ENCODE peak calls at places on chromosomes 13 and 19, in nine cellular contexts. S is A549, V is lung, N is left ventricle myocardium inferior, X is IMR-90, C is tibial artery, M is thoracic aorta, B is PC-9, Z is heart left ventricle. Y is an unnamed sample. For H3K4me1, the result is how much of the 10 kb centered on the place peaks cover.

GRCh38 chr13:69199664-69200063 is 908.0 kb upstream of the ATXN8OS start:
- DNase-seq in M (no peak), C (no peak), V (no peak), X (no peak), S (no peak), N (no peak), B (no peak), Z (no peak), Y (no peak)

GRCh38 chr13:111051656-111052232 is 63.4 kb upstream of the ARHGEF7 start:
- DNase-seq in X (no peak), Z (no peak), C (no peak), S (no peak), V (peak), B (no peak), M (no peak), N (no peak), Y (no peak)

GRCh38 chr19:56671613-56671994 is at the start of gene ZNF835:
- DNase-seq in N (peak), C (peak), M (peak), B (no peak), V (peak), Z (peak), X (no peak), S (no peak), Y (peak)

GRCh38 chr19:50657222-50657669 is 8.0 kb downstream of the C19orf81 start:
- DNase-seq in Z (no peak), V (no peak), B (no peak), C (no peak), X (no peak), S (no peak), N (no peak), M (no peak), Y (no peak)

GRCh38 chr19:34316741-34317241 is 48.2 kb upstream of the GPI start:
- DNase-seq in Z (no peak), C (no peak), M (no peak), X (peak), V (no peak), S (peak), B (peak), N (no peak), Y (no peak)

GRCh38 chr19:18764591-18765051 is 26.5 kb downstream of the COMP start:
- DNase-seq in M (no peak), S (no peak), C (no peak), N (no peak), V (no peak), Z (no peak), X (no peak), B (peak), Y (no peak)

GRCh38 chr13:89694471-89694870 is 1653.0 kb upstream of the MIR17HG start:
- DNase-seq in B (no peak), N (no peak), X (no peak), C (no peak), V (no peak), Z (no peak), M (no peak), S (no peak), Y (no peak)

GRCh38 chr19:14516048-14516534 is 2.1 kb downstream of the DNAJB1 start:
- DNase-seq in S (no peak), Z (no peak), C (no peak), N (no peak), B (no peak), X (no peak), V (no peak), M (no peak), Y (no peak)

GRCh38 chr13:42835012-42835411 is 53.6 kb downstream of the FAM216B start:
- DNase-seq in X (no peak), V (no peak), Z (no peak), N (no peak), S (no peak), B (no peak), M (no peak), C (no peak), Y (no peak)

GRCh38 chr19:56841194-56841546 is 644 bp upstream of the PEG3 start:
- DNase-seq in M (no peak), S (no peak), C (no peak), V (no peak), B (no peak), Z (no peak), N (no peak), X (no peak), Y (no peak)

GRCh38 chr19:39154626-39155100 is 29.1 kb downstream of the PAK4 start:
- DNase-seq in B (peak), C (no peak), X (no peak), S (peak), V (peak), N (no peak), Z (no peak), M (no peak), Y (no peak)

GRCh38 chr13:79604752-79605151 is 123.8 kb downstream of the NDFIP2 start:
- DNase-seq in M (no peak), N (no peak), V (no peak), C (no peak), X (no peak), Z (no peak), S (no peak), B (no peak), Y (no peak)

DNA sequence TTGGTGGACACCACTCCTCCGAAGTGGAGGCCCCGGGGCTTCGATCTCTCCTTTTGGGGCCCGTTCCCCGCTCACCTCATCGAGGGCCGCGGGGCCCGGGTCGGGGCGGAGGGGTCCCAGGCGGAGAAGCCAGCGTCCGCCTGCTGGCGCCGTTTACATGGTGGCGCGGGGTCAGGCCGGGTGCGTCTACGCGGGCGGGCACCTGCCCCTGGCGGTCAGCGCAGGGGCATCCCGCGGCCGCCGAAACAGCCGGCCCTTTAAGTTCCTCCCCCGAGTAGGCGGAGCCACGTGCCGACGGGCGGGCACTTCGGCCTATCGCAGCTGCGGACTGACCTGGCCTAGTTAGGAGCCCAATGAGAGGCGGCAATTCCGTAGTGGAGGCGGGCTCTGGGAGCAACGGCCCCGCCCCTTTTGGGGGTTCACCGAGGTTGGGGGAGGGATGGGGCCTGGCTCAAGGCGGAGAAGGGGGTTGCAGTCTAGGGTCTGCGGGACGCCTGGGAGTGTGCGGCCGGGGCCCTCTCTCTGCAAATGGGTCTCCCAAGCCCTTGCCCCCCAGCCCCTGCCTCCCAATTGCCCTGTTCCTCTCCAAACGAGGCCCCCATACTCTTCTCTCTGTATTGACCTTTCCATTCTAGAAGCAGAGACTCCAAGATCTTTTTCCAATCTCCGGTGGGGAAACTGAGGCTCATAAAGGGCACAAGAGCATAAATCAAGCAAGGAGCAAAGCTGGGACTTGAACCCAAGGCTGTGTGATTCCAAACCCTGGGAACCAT is at the start of gene ABHD8:
- DNase-seq in V (peak), M (peak), Z (peak), C (peak), S (peak), X (peak), N (peak), B (peak), Y (peak)
- H3K4me1 ChIP-seq in V (under half), M (under half), Z (under half), C (under half), S (under half), X (under half), N (half or more), B (under half), Y (under half)

GRCh38 chr19:48171584-48172170 is 1.2 kb downstream of the ZSWIM9 start:
- DNase-seq in C (no peak), M (no peak), Z (no peak), S (no peak), N (no peak), X (no peak), V (no peak), B (no peak), Y (no peak)
- TF ChIP-seq CTCF in C (no peak), M (no peak), Z (no peak), S (no peak), N (no peak), X (no peak), V (no peak), B (no peak), Y (no peak)

DNA sequence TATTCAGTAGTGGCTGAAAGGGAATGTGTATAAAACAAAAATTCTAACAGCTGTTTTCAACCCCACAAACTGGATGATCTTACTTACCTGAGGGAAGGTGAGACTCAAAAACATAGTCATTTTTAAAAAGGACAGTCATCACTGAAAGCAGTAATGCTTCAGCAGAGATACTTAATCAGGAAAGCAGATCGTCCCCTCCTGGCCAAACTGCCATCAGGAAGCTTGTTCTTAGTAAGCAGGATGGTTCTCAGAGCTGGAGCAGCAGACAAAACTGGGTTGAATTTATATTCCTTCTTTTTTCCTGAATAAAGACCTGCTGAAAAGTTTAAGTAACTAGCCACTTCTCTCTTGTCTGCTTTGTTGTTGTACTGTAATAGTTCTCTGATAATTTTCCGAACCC is 1156.5 kb downstream of the OLFM4 start:
- DNase-seq in M (no peak), Z (no peak), X (no peak), C (no peak), V (no peak), N (no peak), B (no peak), S (no peak), Y (no peak)
- H3K27ac ChIP-seq in M (no peak), Z (no peak), X (no peak), C (no peak), V (no peak), N (no peak), B (no peak), S (no peak), Y (no peak)

GRCh38 chr13:51821666-51822065 is 17.7 kb upstream of the DHRS12 start:
- DNase-seq in M (no peak), B (no peak), N (no peak), Z (no peak), C (no peak), V (no peak), X (no peak), S (no peak), Y (no peak)

GRCh38 chr13:51818276-51818675 is 14.3 kb upstream of the DHRS12 start:
- DNase-seq in V (no peak), B (no peak), N (no peak), S (no peak), X (no peak), Z (peak), M (no peak), C (peak), Y (no peak)

GRCh38 chr13:51818771-51819511 is 15.0 kb upstream of the DHRS12 start:
- DNase-seq in S (no peak), Z (no peak), M (no peak), X (peak), B (no peak), N (no peak), C (peak), V (no peak), Y (no peak)

GRCh38 chr13:51817717-51818116 is 13.8 kb upstream of the DHRS12 start:
- DNase-seq in S (no peak), V (no peak), C (no peak), X (no peak), N (no peak), M (no peak), B (no peak), Z (no peak), Y (no peak)

DNA sequence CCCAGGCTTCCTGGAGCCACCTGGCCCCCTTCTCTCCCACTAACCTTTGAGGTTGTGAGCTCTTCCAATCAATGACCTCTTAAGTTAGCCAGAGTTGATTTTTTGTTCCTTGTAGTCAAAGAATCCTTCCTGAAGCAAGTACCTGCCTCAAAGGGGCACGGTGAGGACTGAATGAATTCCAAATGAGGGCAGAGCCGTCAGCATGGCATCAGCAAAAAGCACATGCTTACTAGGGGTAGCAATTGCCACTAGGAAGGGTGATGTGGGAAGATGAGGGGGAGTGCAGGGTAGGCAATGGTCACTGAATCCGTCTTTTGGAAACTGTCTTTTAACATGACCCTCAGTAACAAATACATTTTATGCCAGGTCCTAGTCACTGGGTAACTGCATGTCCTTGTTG is 15.6 kb upstream of the DHRS12 start:
- DNase-seq in Z (no peak), C (no peak), B (no peak), X (no peak), N (no peak), V (no peak), S (no peak), M (no peak), Y (no peak)
- H3K4me1 ChIP-seq in Z (under half), C (under half), B (under half), X (under half), N (half or more), V (under half), S (under half), M (under half), Y (under half)

GRCh38 chr19:12555456-12555930 is 4.2 kb upstream of the ZNF564 start:
- DNase-seq in B (no peak), S (no peak), V (no peak), M (no peak), C (no peak), Z (no peak), X (no peak), N (no peak), Y (no peak)
- TF ChIP-seq CTCF in B (no peak), S (no peak), V (no peak), M (no peak), C (no peak), Z (no peak), X (no peak), N (peak), Y (no peak)

Y was measured in testis.